ENCODE peak calls at places on chromosomes 6 and 20, in ten cellular contexts. M is body of pancreas, R is stomach, J is heart left ventricle, Y is vagina, F is sigmoid colon, D is tibial nerve, H is HCT116, Z is HepG2, E is breast epithelium. Q is an unnamed sample.
A peak's percentile ranks its signal among the peaks of the same experiment; 100 is the strongest.

GRCh38 chr20:58662142-58662473 is 11.0 kb downstream of the STX16 start:
- DNase-seq in E (no peak), Z (no peak), F (no peak), M (no peak), D (no peak), R (no peak), H (no peak), J (no peak), Y (no peak), Q (no peak)

GRCh38 chr6:20583447-20583806 is 49.2 kb downstream of the CDKAL1 start:
- DNase-seq in J (no peak), Z (no peak), F (no peak), Y (no peak), R (no peak), E (no peak), D (no peak), H (no peak), M (no peak), Q (no peak)

GRCh38 chr20:58720890-58721289 is 28.3 kb downstream of the NPEPL1 start:
- DNase-seq in D (no peak), F (no peak), R (no peak), J (no peak), Y (no peak), M (no peak), H (no peak), Z (no peak), E (peak; percentile 19), Q (no peak)

GRCh38 chr20:2244993-2245392 is 50.8 kb upstream of the TGM3 start:
- DNase-seq in H (no peak), D (no peak), E (no peak), F (no peak), J (no peak), R (no peak), M (no peak), Z (no peak), Y (no peak), Q (no peak)

GRCh38 chr6:49030621-49031020 is 432.4 kb downstream of the MMUT start:
- DNase-seq in E (no peak), Z (no peak), R (no peak), D (no peak), M (no peak), F (no peak), Y (no peak), J (no peak), H (no peak), Q (no peak)

GRCh38 chr6:144613859-144614258 is 328.7 kb downstream of the UTRN start:
- DNase-seq in R (no peak), H (peak; percentile 32), J (no peak), E (no peak), Y (no peak), D (no peak), M (no peak), F (no peak), Z (no peak), Q (no peak)

GRCh38 chr6:28980797-28981390 is 24.2 kb downstream of the ZNF311 start:
- DNase-seq in Z (peak; percentile 100), J (peak; percentile 53), F (no peak), E (no peak), D (no peak), Y (no peak), R (no peak), M (peak; percentile 50), H (peak; percentile 80), Q (peak; percentile 56)

GRCh38 chr6:162125659-162126058 is 601.9 kb downstream of the PRKN start:
- DNase-seq in H (no peak), Y (no peak), M (no peak), J (no peak), F (no peak), Z (no peak), E (no peak), R (no peak), D (no peak), Q (no peak)

GRCh38 chr6:77456531-77457248 is 6.6 kb downstream of the HTR1B start:
- DNase-seq in Y (no peak), D (no peak), H (peak; percentile 65), F (no peak), Z (peak; percentile 12), J (peak; percentile 66), M (no peak), R (no peak), E (no peak), Q (no peak)

GRCh38 chr20:40646321-40647212 is 42.5 kb downstream of the MAFB start:
- DNase-seq in R (no peak), Y (no peak), J (no peak), H (no peak), E (no peak), F (no peak), M (no peak), D (no peak), Z (no peak), Q (no peak)

GRCh38 chr6:14635195-14635594 is 517.6 kb downstream of the CD83 start:
- DNase-seq in D (no peak), Z (no peak), F (no peak), R (peak; percentile 36), E (no peak), H (no peak), Y (no peak), M (no peak), J (no peak), Q (no peak)

GRCh38 chr20:45308078-45308778 is at the start of gene MATN4:
- DNase-seq in R (peak; percentile 77), J (no peak), D (no peak), F (no peak), H (no peak), E (no peak), Z (no peak), Y (no peak), M (peak; percentile 91), Q (peak; percentile 72)
- TF ChIP-seq CTCF in R (peak; percentile 32), J (no peak), D (no peak), F (no peak), H (no peak), E (no peak), Z (peak; percentile 16), Y (no peak), M (no peak), Q (no peak)

GRCh38 chr6:33277663-33278391 is 904 bp downstream of the B3GALT4 start:
- DNase-seq in F (no peak), D (no peak), R (no peak), M (no peak), H (no peak), Y (no peak), Z (no peak), E (no peak), J (no peak), Q (peak; percentile 30)

GRCh38 chr6:33276581-33276863 is 401 bp upstream of the B3GALT4 start:
- DNase-seq in J (no peak), D (no peak), Z (no peak), Y (no peak), M (no peak), R (no peak), E (no peak), H (no peak), F (no peak), Q (no peak)

GRCh38 chr6:33278392-33278741 is 1.4 kb downstream of the B3GALT4 start:
- DNase-seq in F (no peak), Y (no peak), Z (no peak), H (no peak), J (no peak), E (no peak), D (no peak), R (no peak), M (no peak), Q (no peak)

GRCh38 chr6:33278810-33279209 is 1.9 kb downstream of the B3GALT4 start:
- DNase-seq in E (no peak), Y (no peak), D (no peak), H (no peak), M (no peak), J (no peak), F (no peak), R (no peak), Z (no peak), Q (no peak)

DNA sequence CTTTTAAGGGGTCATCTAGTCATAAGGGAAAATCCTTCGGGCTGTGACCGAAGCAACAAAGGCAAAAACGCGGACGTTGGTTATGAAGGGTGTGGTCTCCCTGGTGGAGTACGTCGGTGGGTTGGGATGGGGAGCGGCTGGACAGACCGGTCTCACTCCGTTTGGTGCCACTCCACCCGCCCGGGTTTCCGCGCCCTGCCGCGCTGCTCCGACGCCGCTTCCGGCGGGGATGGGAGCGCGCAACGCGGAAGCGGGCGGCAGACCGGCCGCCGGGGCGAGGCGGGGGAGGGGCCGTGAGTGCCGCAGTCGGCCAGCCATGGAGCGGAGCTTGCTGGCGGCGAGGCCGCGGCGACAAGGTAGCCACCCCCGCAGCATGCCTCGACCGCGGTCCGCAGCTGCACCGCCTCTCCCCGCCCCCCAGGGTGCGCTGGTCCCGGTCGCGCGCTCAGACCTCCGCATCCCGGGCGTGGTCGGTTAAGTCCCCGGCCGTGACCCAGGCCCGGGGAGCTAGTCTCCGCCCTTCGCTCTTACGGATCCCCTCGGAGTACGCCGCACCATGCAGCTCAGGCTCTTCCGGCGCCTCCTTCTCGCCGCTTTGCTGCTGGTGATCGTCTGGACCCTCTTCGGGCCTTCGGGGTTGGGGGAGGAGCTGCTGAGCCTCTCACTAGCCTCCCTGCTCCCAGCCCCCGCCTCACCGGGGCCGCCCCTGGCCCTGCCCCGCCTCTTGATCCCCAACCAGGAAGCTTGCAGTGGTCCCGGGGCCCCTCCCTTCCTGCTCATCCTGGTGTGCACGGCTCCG is at the start of gene B3GALT4:
- DNase-seq in M (peak; percentile 57), D (peak; percentile 48), J (peak; percentile 81), Z (no peak), Y (no peak), F (peak; percentile 91), E (peak; percentile 78), R (peak; percentile 84), H (no peak), Q (peak; percentile 71)
- TF ChIP-seq POLR2A in M (peak; percentile 65), D (no peak), J (no peak), Z (peak; percentile 23), Y (no peak), F (peak; percentile 27), E (no peak), R (no peak), H (peak; percentile 81), Q (peak; percentile 57)

GRCh38 chr20:46302119-46302518 is 6.2 kb downstream of the CDH22 start:
- DNase-seq in H (no peak), F (no peak), D (no peak), J (no peak), Y (no peak), R (no peak), Z (no peak), M (no peak), E (no peak), Q (no peak)
- H3K27me3 ChIP-seq in H (peaks cover 5% of the 10 kb centered on the region), F (peaks cover 17% of the 10 kb centered on the region), D (no peaks in the 10 kb centered on the region), J (peaks cover 8% of the 10 kb centered on the region), Y (no peaks in the 10 kb centered on the region), R (peaks cover 22% of the 10 kb centered on the region), Z (peaks cover 70% of the 10 kb centered on the region), M (no peaks in the 10 kb centered on the region), E (peaks cover 63% of the 10 kb centered on the region), Q (no peaks in the 10 kb centered on the region)

DNA sequence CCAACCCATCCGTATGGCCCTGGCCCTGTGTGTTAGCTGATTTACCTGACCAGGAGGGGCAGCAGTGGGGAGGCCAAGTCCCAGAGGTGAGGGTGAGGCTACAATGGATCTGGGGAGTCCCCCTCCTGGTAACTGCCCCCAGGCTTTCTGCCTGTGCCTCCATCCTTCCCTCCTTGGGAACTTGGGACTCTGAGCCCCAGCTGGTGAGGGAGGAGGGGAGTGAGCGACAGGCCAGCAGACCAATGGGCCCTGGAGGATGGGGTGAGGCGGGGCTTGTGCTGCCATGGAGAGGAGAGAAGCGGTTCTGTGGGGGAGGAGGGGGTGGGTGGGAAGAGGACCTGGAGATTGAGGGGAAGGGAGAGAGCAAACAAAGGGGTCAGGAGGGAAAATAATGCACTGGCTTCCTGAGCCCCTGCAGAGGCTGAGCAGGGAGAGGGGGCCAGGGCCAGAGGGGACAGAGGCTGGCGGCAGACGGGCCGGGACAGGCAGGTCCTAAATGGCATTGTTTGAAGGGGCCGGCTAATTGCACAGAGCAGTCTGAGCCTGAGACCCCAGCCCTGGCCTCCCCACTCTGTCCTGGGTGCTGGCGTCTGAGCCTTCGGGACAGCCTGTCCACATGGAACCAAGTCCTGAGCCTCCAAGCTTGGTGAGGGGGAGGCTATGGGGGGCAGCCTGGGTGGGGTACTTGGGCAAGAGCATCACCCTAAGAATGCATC is 17.5 kb downstream of the DNMT3B start:
- DNase-seq in M (no peak), E (no peak), R (no peak), F (no peak), D (no peak), Z (no peak), Y (no peak), J (no peak), H (no peak), Q (no peak)
- TF ChIP-seq CTCF in M (no peak), E (no peak), R (no peak), F (no peak), D (no peak), Z (no peak), Y (no peak), J (no peak), H (no peak), Q (no peak)

Q was measured in right lobe of liver.